ENCODE peak calls at places on chromosomes 13 and 19, in four cellular contexts. H is A549, R is mammary epithelial cell, S is neuronal stem cell. O is an unnamed sample.

GRCh38 chr13:34758628-34759027 is 183.4 kb upstream of the NBEA start:
- DNase-seq in H (no peak), R (no peak), S (no peak), O (no peak)

GRCh38 chr19:8631425-8631819 is 989 bp downstream of the NFILZ start:
- DNase-seq in H (peak), R (no peak), S (peak), O (peak)

GRCh38 chr13:87123987-87124784 is 547.0 kb upstream of the SLITRK5 start:
- DNase-seq in H (peak), R (peak), S (peak), O (peak)

GRCh38 chr13:36328821-36329220 is 17.4 kb downstream of the SPART start:
- DNase-seq in H (no peak), R (no peak), S (no peak), O (no peak)

GRCh38 chr13:34044660-34045080 is 226.7 kb downstream of the RFC3 start:
- DNase-seq in H (peak), R (peak), S (no peak), O (peak)

GRCh38 chr13:75554981-75555380 is 5.4 kb downstream of the UCHL3 start:
- DNase-seq in H (no peak), R (no peak), S (no peak), O (no peak)

GRCh38 chr19:4694211-4694987 is 24.3 kb upstream of the MYDGF start:
- DNase-seq in H (peak), R (peak), S (no peak), O (peak)

GRCh38 chr13:44894001-44894770 is 95.1 kb downstream of the NUFIP1 start:
- DNase-seq in H (no peak), R (no peak), S (no peak), O (no peak)

GRCh38 chr13:20609145-20609544 is 42.2 kb downstream of the IFT88 start:
- DNase-seq in H (no peak), R (peak), S (no peak), O (peak)

GRCh38 chr19:1568320-1569019 is at the start of gene MEX3D:
- DNase-seq in H (peak), R (peak), S (peak), O (peak)

GRCh38 chr19:12778020-12778904 is 2.9 kb upstream of the HOOK2 start:
- DNase-seq in H (peak), R (peak), S (no peak), O (peak)

GRCh38 chr19:41420101-41420880 is 6.9 kb downstream of the B3GNT8 start:
- DNase-seq in H (no peak), R (no peak), S (no peak), O (no peak)

GRCh38 chr13:107238262-107238661 is 670.3 kb upstream of the ARGLU1 start:
- DNase-seq in H (no peak), R (no peak), S (no peak), O (no peak)

GRCh38 chr13:104008571-104009435 is 942.6 kb upstream of the SLC10A2 start:
- DNase-seq in H (no peak), R (peak), S (no peak), O (peak)

GRCh38 chr19:11451942-11452813 is 16.7 kb downstream of the PRKCSH start:
- DNase-seq in H (no peak), R (no peak), S (no peak), O (no peak)

GRCh38 chr19:4911314-4911713 is 2.0 kb downstream of the UHRF1 start:
- DNase-seq in H (no peak), R (no peak), S (no peak), O (peak)

GRCh38 chr19:17951151-17952040 is 15.5 kb upstream of the KCNN1 start:
- DNase-seq in H (no peak), R (no peak), S (no peak), O (no peak)

GRCh38 chr13:31179754-31180153 is 18.1 kb upstream of the HSPH1 start:
- DNase-seq in H (no peak), R (no peak), S (no peak), O (no peak)

GRCh38 chr13:47672982-47673670 is 327.9 kb downstream of the SUCLA2 start:
- DNase-seq in H (no peak), R (peak), S (no peak), O (peak)

GRCh38 chr19:41886761-41887710 is 4.1 kb downstream of the ARHGEF1 start:
- DNase-seq in H (no peak), R (peak), S (no peak), O (no peak)

GRCh38 chr13:101572456-101572855 is 120.0 kb downstream of the ITGBL1 start:
- DNase-seq in H (no peak), R (no peak), S (no peak), O (no peak)

DNA sequence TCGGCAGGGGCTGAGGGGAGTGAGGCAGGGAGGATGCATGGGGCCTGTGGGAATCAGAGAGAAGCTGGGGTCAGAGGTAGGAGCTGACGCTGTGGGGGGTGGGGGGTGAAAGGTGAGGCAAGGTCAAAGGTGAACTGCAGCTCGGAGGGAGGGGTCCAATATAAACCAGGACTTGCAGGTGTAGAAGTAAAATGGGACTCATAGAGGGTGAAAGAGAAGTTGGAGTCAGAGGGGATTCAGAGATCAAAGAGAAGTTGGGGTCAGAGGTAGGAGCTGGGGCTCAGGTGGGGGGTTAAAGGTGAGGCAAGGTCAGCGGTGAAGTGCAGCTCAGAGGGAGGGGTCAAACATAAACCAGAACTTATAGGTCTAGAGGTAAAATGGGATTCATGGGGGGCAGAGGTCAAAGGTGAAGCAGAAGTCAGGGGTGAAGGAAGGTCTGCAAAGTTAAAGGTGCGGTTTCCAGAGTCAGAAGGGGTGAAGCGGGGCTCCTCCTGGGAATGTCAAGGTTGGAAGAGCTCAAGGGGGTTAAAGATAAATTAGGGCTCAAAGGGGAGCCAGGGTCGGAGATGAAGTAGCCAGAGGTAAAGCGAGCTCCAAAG is 7.6 kb downstream of the TUBB4A start:
- DNase-seq in H (no peak), R (no peak), S (no peak), O (no peak)
- H3K4me2 ChIP-seq in H (no peak), R (no peak), S (no peak), O (no peak)

GRCh38 chr19:342128-342455 is 2.5 kb downstream of the MIER2 start:
- DNase-seq in H (no peak), R (no peak), S (no peak), O (no peak)
- H3K4me2 ChIP-seq in H (peak), R (peak), S (no peak), O (peak)

DNA sequence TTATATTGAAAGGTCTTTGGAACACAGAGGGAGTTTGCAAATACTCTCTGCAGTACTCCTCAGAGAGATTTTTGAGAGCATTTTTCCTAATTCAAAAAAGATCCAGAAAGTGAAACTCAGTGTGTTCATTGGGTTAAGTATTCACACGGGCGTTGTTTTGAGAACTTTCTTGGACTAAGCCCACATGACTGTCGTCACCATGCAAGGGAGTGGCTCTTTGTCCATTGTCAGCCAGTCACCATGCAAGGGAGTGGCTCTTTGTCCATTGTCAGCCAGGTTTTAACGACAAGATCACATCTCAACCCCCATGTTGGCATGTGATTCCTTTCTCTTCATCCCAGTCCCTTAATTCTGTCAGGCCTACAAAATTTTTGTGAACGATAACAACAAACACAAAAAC is 81.2 kb upstream of the STK24 start:
- DNase-seq in H (no peak), R (peak), S (no peak), O (no peak)
- H3K4me2 ChIP-seq in H (no peak), R (no peak), S (no peak), O (no peak)

GRCh38 chr13:66689628-66690027 is 540.5 kb downstream of the PCDH9 start:
- DNase-seq in H (peak), R (no peak), S (no peak), O (peak)
- H3K4me2 ChIP-seq in H (peak), R (no peak), S (no peak), O (no peak)